ENCODE peak calls at places on chromosomes 3 and 15, in six cellular contexts. J is naive thymus-derived CD4-positive, alpha-beta T cell; C is right cardiac atrium; T is mammary epithelial cell; A is psoas muscle; P is endodermal cell. N is an unnamed sample.

GRCh38 chr3:134352031-134352671 is 22.1 kb downstream of the AMOTL2 start:
- DNase-seq in C (no peak), T (peak; percentile 71), P (no peak), A (no peak), J (no peak), N (no peak)

GRCh38 chr15:77208222-77208621 is 137.3 kb upstream of the TSPAN3 start:
- DNase-seq in T (no peak), P (no peak), J (no peak), A (no peak), C (no peak), N (no peak)

GRCh38 chr3:98807565-98807964 is 44.4 kb downstream of the ST3GAL6 start:
- DNase-seq in J (no peak), C (no peak), T (no peak), A (no peak), P (no peak), N (no peak)

GRCh38 chr3:171846594-171846993 is 3.4 kb downstream of the TMEM212 start:
- DNase-seq in J (no peak), P (no peak), A (no peak), C (no peak), T (no peak), N (no peak)

GRCh38 chr15:76431936-76432335 is 95.4 kb downstream of the ISL2 start:
- DNase-seq in C (no peak), J (no peak), T (no peak), A (no peak), P (peak; percentile 42), N (no peak)

GRCh38 chr3:8574040-8574669 is 70.4 kb downstream of the SSUH2 start:
- DNase-seq in C (no peak), J (no peak), T (no peak), A (no peak), P (no peak), N (no peak)

GRCh38 chr3:100954199-100954935 is 38.9 kb downstream of the ABI3BP start:
- DNase-seq in C (no peak), A (no peak), P (no peak), T (peak; percentile 7), J (no peak), N (no peak)

GRCh38 chr3:145272684-145273083 is 888.3 kb downstream of the PLOD2 start:
- DNase-seq in C (no peak), P (no peak), A (no peak), J (no peak), T (no peak), N (no peak)

GRCh38 chr3:38022887-38023709 is 6.3 kb downstream of the PLCD1 start:
- DNase-seq in T (no peak), C (no peak), J (no peak), A (no peak), P (no peak), N (no peak)

GRCh38 chr15:24976932-24977331 is 22.1 kb downstream of the SNRPN start:
- DNase-seq in J (no peak), C (no peak), A (no peak), T (no peak), P (no peak), N (no peak)
- H3K9me3 ChIP-seq in J (peaks cover 24% of the 10 kb centered on the region), C (peaks cover 2% of the 10 kb centered on the region), A (peaks cover 3% of the 10 kb centered on the region), T (peaks cover 4% of the 10 kb centered on the region), P (peaks cover 29% of the 10 kb centered on the region), N (peaks cover 5% of the 10 kb centered on the region)

GRCh38 chr3:87771338-87772059 is 287.3 kb downstream of the CGGBP1 start:
- DNase-seq in P (peak; percentile 74), A (no peak), C (no peak), T (peak; percentile 25), J (peak; percentile 42), N (no peak)
- H3K27ac ChIP-seq in P (no peak overlapping the region), A (no peak overlapping the region), C (no peak overlapping the region), T (no peak overlapping the region), J (no peak overlapping the region), N (no peak overlapping the region)

GRCh38 chr3:114624047-114624445 is 330.2 kb downstream of the TIGIT start:
- DNase-seq in T (no peak), J (no peak), C (peak; percentile 65), P (no peak), A (peak; percentile 38), N (peak; percentile 41)
- H3K4me3 ChIP-seq in T (no peak overlapping the region), J (no peak overlapping the region), C (peak overlapping the region; percentile 75), P (no peak overlapping the region), A (peak overlapping the region; percentile 66), N (peak overlapping the region; percentile 67)

DNA sequence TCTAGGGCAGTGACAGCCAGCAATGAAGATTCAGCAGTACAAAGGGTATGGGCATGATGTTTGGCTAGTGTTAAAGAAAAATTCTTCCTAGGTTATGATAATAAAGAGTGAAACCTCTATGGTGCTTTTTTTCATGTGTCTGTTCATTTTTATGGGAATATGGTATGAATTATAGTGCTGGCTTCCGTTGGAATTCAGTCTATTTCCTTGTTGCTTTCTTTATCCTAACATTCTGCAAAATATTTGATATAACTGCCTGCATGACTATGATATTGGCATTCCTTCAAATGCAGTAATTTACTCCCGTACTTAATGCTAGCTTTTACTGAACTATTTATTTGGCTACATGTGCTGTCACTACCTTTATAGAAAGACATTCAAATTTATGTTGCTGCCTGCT is 57.6 kb upstream of the ATP11B start:
- DNase-seq in C (no peak), P (no peak), J (no peak), T (no peak), A (no peak), N (no peak)
- H3K9me3 ChIP-seq in C (no peaks in the 10 kb centered on the region), P (no peaks in the 10 kb centered on the region), J (no peaks in the 10 kb centered on the region), T (no peaks in the 10 kb centered on the region), A (no peaks in the 10 kb centered on the region), N (no peaks in the 10 kb centered on the region)

DNA sequence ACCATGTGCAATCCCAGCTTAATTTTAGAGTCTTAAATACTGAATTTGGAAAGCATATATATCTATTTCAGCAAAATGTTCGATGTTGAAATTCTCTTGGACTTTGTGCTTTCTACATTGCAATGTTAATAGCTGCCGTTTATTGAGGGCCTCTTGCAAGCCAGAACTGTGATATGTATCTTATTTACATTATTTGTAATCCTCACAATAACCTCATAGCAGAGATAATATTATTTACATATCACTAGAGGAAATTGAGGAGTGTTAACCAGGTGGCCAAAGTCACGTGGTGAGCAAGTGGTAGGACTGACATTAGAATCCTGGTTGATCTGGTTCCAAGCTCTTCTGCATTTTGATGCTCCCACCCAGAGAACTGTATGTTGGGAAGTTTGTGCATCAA is 254.1 kb downstream of the SLC9A9 start:
- DNase-seq in P (no peak), C (no peak), T (no peak), J (no peak), A (no peak), N (no peak)
- H3K27ac ChIP-seq in P (no peak overlapping the region), C (no peak overlapping the region), T (no peak overlapping the region), J (no peak overlapping the region), A (no peak overlapping the region), N (no peak overlapping the region)

DNA sequence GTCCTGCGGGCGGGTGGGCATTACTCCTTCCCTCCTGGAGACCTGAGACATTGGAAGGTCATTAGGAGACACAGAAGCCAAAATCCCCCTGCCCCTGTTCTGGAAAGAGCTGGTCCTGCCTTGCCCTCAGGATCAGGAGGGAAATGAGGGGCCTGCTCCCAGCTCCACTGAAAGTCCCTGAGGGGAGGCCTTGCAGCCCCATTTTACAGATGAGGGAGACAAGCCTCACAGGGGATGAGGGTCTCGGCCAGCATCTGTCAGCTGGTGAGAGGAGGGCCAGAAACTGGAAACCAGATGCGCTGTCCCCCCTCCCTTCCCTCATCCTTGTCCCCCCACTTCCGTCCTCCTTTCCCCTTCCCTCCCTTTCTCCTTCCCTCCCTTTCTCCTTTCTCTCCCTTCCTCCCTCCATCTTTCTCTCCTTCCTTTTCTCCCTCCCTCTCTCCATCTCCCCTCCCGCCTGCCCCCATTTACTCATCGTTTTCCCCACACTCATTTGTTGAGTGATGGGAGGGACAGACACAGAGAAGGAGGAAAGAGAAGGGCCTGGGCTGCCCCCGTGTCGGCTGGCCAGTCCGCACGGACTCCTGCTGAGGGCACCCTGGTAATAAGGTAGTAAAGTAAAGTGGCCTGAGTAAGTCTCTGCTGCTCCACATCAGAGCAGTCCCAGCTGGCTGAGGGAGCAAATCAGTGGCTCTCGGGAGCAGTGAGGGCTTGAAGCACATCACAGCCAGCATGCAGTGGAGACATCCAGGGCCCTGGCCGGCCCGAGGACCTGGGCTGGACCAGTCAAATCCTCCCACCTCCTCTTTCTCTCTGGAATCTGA is 112.4 kb upstream of the ALDH1A3 start:
- DNase-seq in C (no peak), T (no peak), P (peak; percentile 36), J (no peak), A (no peak), N (no peak)
- H3K4me3 ChIP-seq in C (no peak overlapping the region), T (no peak overlapping the region), P (no peak overlapping the region), J (no peak overlapping the region), A (no peak overlapping the region), N (no peak overlapping the region)

GRCh38 chr15:25224396-25224795 is 214.4 kb downstream of the UBE3A start:
- DNase-seq in P (no peak), T (no peak), A (no peak), J (no peak), C (no peak), N (no peak)
- H3K9me3 ChIP-seq in P (no peaks in the 10 kb centered on the region), T (peaks cover 54% of the 10 kb centered on the region), A (no peaks in the 10 kb centered on the region), J (no peaks in the 10 kb centered on the region), C (no peaks in the 10 kb centered on the region), N (peaks cover 97% of the 10 kb centered on the region)

DNA sequence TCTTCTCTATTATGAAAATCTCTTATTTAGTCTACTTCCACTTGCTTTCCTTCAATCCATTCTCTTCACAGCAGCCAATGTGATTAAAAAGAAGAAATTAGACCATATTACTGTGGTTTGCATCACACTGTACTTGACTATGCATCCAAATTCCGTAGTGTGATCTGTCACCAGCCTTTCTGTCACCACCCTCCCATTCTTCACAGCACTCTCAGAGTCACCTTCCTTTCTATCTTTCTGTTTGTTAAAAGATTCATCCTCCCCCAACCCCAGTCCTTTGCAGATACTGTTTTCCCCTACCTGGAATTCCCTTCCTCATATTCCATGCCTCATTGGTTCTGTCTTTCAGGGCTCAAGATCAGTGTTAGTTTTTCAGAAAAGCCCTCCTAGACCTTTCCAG is 55.0 kb upstream of the ABHD10 start:
- DNase-seq in A (no peak), P (no peak), T (no peak), C (no peak), J (no peak), N (no peak)
- H3K27ac ChIP-seq in A (peak overlapping the region; percentile 80), P (no peak overlapping the region), T (peak overlapping the region; percentile 94), C (no peak overlapping the region), J (no peak overlapping the region), N (no peak overlapping the region)

DNA sequence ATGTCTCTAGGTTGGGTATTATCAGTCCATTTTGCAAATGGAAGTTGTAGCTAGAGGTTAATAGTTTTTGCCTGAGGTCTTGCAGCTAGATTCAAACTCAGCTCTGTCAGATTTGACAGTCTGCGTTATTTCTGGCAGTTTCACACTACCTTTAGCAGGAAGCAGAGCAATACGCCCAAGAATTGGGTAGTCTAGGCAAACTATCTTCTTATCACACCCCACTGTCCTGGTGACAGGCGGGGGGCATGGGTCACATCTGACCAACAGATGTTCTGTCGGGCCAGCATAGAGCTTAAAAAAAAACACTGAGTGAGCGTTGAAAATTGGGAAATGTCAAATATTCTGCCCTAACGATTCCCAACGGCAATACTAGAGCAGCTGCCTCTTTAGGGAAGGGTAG is 5.7 kb downstream of the GPR160 start:
- DNase-seq in A (no peak), J (no peak), T (no peak), P (no peak), C (no peak), N (no peak)
- H3K4me3 ChIP-seq in A (no peak overlapping the region), J (no peak overlapping the region), T (no peak overlapping the region), P (no peak overlapping the region), C (no peak overlapping the region), N (no peak overlapping the region)

N was measured in AG04450.